ENCODE peak calls at places on chromosomes 6 and 20, in ten cellular contexts. A, S, G, U, R, Y, F, C, H and N are unnamed samples.

GRCh38 chr20:62219992-62220665 is at the start of gene HRH3:
- DNase-seq in A (peak), S (peak), G (no peak), U (peak), R (peak), Y (no peak), F (no peak), C (peak), H (peak), N (peak)

GRCh38 chr20:22905667-22906066 is 129.4 kb upstream of the SSTR4 start:
- DNase-seq in A (no peak), S (no peak), G (no peak), U (no peak), R (no peak), Y (no peak), F (no peak), C (no peak), H (no peak), N (no peak)

GRCh38 chr20:20037960-20038359 is 14.3 kb downstream of the CRNKL1 start:
- DNase-seq in A (no peak), S (peak), G (no peak), U (no peak), R (no peak), Y (no peak), F (no peak), C (no peak), H (no peak), N (no peak)

GRCh38 chr20:19506021-19506420 is 252.0 kb upstream of the RIN2 start:
- DNase-seq in A (no peak), S (no peak), G (no peak), U (no peak), R (no peak), Y (no peak), F (no peak), C (no peak), H (no peak), N (no peak)

GRCh38 chr6:33738879-33739278 is 7.8 kb downstream of the IP6K3 start:
- DNase-seq in A (no peak), S (no peak), G (no peak), U (no peak), R (no peak), Y (no peak), F (no peak), C (no peak), H (no peak), N (no peak)

GRCh38 chr6:149545754-149546471 is at the start of gene PPIL4:
- DNase-seq in A (peak), S (peak), G (peak), U (peak), R (peak), Y (peak), F (peak), C (peak), H (peak), N (peak)

GRCh38 chr6:129312865-129313264 is 397.1 kb downstream of the ARHGAP18 start:
- DNase-seq in A (no peak), S (no peak), G (peak), U (no peak), R (no peak), Y (no peak), F (no peak), C (no peak), H (no peak), N (no peak)

GRCh38 chr6:156563710-156564109 is 213.5 kb upstream of the ARID1B start:
- DNase-seq in A (no peak), S (no peak), G (no peak), U (no peak), R (no peak), Y (no peak), F (no peak), C (no peak), H (no peak), N (no peak)

GRCh38 chr6:115667478-115667996 is 393.2 kb downstream of the FRK start:
- DNase-seq in A (no peak), S (no peak), G (no peak), U (no peak), R (no peak), Y (no peak), F (no peak), C (no peak), H (no peak), N (no peak)

GRCh38 chr20:63076421-63076820 is 69.7 kb upstream of the BHLHE23 start:
- DNase-seq in A (no peak), S (no peak), G (no peak), U (no peak), R (no peak), Y (no peak), F (no peak), C (no peak), H (no peak), N (no peak)

GRCh38 chr20:11411765-11412164 is 505.9 kb upstream of the BTBD3 start:
- DNase-seq in A (no peak), S (no peak), G (no peak), U (no peak), R (no peak), Y (no peak), F (no peak), C (no peak), H (no peak), N (no peak)

GRCh38 chr6:139028658-139029469 is at the start of gene ABRACL:
- DNase-seq in A (no peak), S (peak), G (peak), U (peak), R (peak), Y (peak), F (peak), C (peak), H (peak), N (peak)

GRCh38 chr6:7401103-7401502 is 11.5 kb downstream of the RIOK1 start:
- DNase-seq in A (no peak), S (peak), G (no peak), U (no peak), R (no peak), Y (no peak), F (no peak), C (no peak), H (no peak), N (no peak)

GRCh38 chr6:139533166-139533565 is 158.7 kb upstream of the CITED2 start:
- DNase-seq in A (no peak), S (no peak), G (no peak), U (no peak), R (no peak), Y (no peak), F (no peak), C (no peak), H (no peak), N (no peak)

GRCh38 chr6:43278524-43279078 is 19.5 kb upstream of the SLC22A7 start:
- DNase-seq in A (peak), S (no peak), G (peak), U (no peak), R (no peak), Y (no peak), F (no peak), C (no peak), H (no peak), N (no peak)

GRCh38 chr20:4858000-4858399 is 136.3 kb downstream of the PRND start:
- DNase-seq in A (no peak), S (no peak), G (no peak), U (no peak), R (no peak), Y (no peak), F (no peak), C (no peak), H (no peak), N (no peak)

GRCh38 chr20:2751868-2752630 is 48.4 kb downstream of the CPXM1 start:
- DNase-seq in A (no peak), S (peak), G (peak), U (peak), R (peak), Y (no peak), F (no peak), C (peak), H (peak), N (peak)

GRCh38 chr6:121302882-121303281 is 31.4 kb downstream of the TBC1D32 start:
- DNase-seq in A (no peak), S (no peak), G (no peak), U (no peak), R (no peak), Y (no peak), F (no peak), C (no peak), H (no peak), N (no peak)

GRCh38 chr6:1770435-1770843 is 160.7 kb downstream of the FOXC1 start:
- DNase-seq in A (no peak), S (no peak), G (no peak), U (no peak), R (no peak), Y (no peak), F (peak), C (peak), H (peak), N (peak)

GRCh38 chr20:20732641-20733040 is 20.2 kb upstream of the RALGAPA2 start:
- DNase-seq in A (no peak), S (no peak), G (no peak), U (no peak), R (no peak), Y (peak), F (no peak), C (no peak), H (no peak), N (no peak)

GRCh38 chr6:53437557-53438202 is 88.9 kb upstream of the ELOVL5 start:
- DNase-seq in A (peak), S (peak), G (peak), U (no peak), R (peak), Y (peak), F (peak), C (peak), H (peak), N (no peak)

GRCh38 chr6:26240157-26240980 is 124.6 kb upstream of the BTN3A2 start:
- DNase-seq in A (no peak), S (peak), G (no peak), U (peak), R (peak), Y (peak), F (peak), C (peak), H (peak), N (peak)

GRCh38 chr6:70849348-70850069 is 107.4 kb downstream of the B3GAT2 start:
- DNase-seq in A (peak), S (no peak), G (no peak), U (no peak), R (no peak), Y (no peak), F (no peak), C (no peak), H (no peak), N (no peak)

GRCh38 chr20:44583179-44583578 is 800 bp downstream of the PKIG start:
- DNase-seq in A (no peak), S (no peak), G (no peak), U (no peak), R (no peak), Y (no peak), F (no peak), C (no peak), H (no peak), N (no peak)

GRCh38 chr20:44584103-44584690 is 1.8 kb downstream of the PKIG start:
- DNase-seq in A (no peak), S (no peak), G (no peak), U (no peak), R (no peak), Y (no peak), F (no peak), C (no peak), H (no peak), N (no peak)

GRCh38 chr20:44581515-44581914 is 864 bp upstream of the PKIG start:
- DNase-seq in A (no peak), S (peak), G (no peak), U (no peak), R (no peak), Y (no peak), F (no peak), C (no peak), H (no peak), N (no peak)

GRCh38 chr20:44580581-44581268 is 1.7 kb upstream of the PKIG start:
- DNase-seq in A (no peak), S (no peak), G (no peak), U (no peak), R (no peak), Y (no peak), F (no peak), C (no peak), H (no peak), N (no peak)

GRCh38 chr20:44582321-44583025 is at the start of gene PKIG:
- DNase-seq in A (no peak), S (peak), G (no peak), U (no peak), R (no peak), Y (peak), F (no peak), C (no peak), H (no peak), N (no peak)
- H3K27ac ChIP-seq in A (no peak), S (peak), G (no peak), U (peak), R (no peak), Y (peak), F (peak), C (no peak), H (no peak), N (no peak)

GRCh38 chr6:5619249-5619648 is 357.9 kb downstream of the FARS2 start:
- DNase-seq in A (no peak), S (no peak), G (no peak), U (no peak), R (peak), Y (no peak), F (peak), C (peak), H (peak), N (peak)
- H3K4me3 ChIP-seq in A (no peak), S (no peak), G (no peak), U (no peak), R (peak), Y (no peak), F (no peak), C (peak), H (no peak), N (no peak)

GRCh38 chr6:75492769-75493168 is 831 bp downstream of the FILIP1 start:
- DNase-seq in A (no peak), S (no peak), G (peak), U (no peak), R (no peak), Y (no peak), F (peak), C (no peak), H (no peak), N (no peak)

GRCh38 chr6:75493400-75494064 is at the start of gene FILIP1:
- DNase-seq in A (no peak), S (peak), G (peak), U (no peak), R (no peak), Y (no peak), F (no peak), C (no peak), H (no peak), N (no peak)

GRCh38 chr6:75494290-75494689 is 690 bp upstream of the FILIP1 start:
- DNase-seq in A (no peak), S (no peak), G (peak), U (no peak), R (no peak), Y (no peak), F (no peak), C (no peak), H (no peak), N (no peak)

GRCh38 chr6:75489025-75489424 is 4.6 kb downstream of the FILIP1 start:
- DNase-seq in A (no peak), S (peak), G (no peak), U (no peak), R (no peak), Y (no peak), F (no peak), C (no peak), H (no peak), N (no peak)

GRCh38 chr6:75491302-75491701 is 2.3 kb downstream of the FILIP1 start:
- DNase-seq in A (no peak), S (no peak), G (peak), U (no peak), R (no peak), Y (no peak), F (no peak), C (no peak), H (no peak), N (no peak)
- H3K27ac ChIP-seq in A (no peak), S (no peak), G (peak), U (peak), R (no peak), Y (no peak), F (no peak), C (no peak), H (no peak), N (no peak)

GRCh38 chr6:132496519-132497180 is 16.3 kb downstream of the STX7 start:
- DNase-seq in A (no peak), S (no peak), G (no peak), U (no peak), R (no peak), Y (no peak), F (no peak), C (no peak), H (no peak), N (no peak)

GRCh38 chr6:132495604-132496079 is 17.3 kb downstream of the STX7 start:
- DNase-seq in A (no peak), S (no peak), G (no peak), U (no peak), R (no peak), Y (no peak), F (peak), C (no peak), H (no peak), N (no peak)

GRCh38 chr6:132498638-132499037 is 14.3 kb downstream of the STX7 start:
- DNase-seq in A (no peak), S (no peak), G (no peak), U (no peak), R (no peak), Y (no peak), F (peak), C (no peak), H (no peak), N (no peak)

GRCh38 chr6:132494954-132495353 is 18.0 kb downstream of the STX7 start:
- DNase-seq in A (no peak), S (no peak), G (no peak), U (no peak), R (no peak), Y (no peak), F (peak), C (no peak), H (no peak), N (no peak)

GRCh38 chr6:132499757-132500156 is 13.2 kb downstream of the STX7 start:
- DNase-seq in A (no peak), S (no peak), G (no peak), U (no peak), R (no peak), Y (no peak), F (no peak), C (no peak), H (no peak), N (no peak)
- H3K4me3 ChIP-seq in A (no peak), S (no peak), G (no peak), U (no peak), R (no peak), Y (no peak), F (peak), C (no peak), H (no peak), N (no peak)